ENCODE peak calls at places on chromosomes 7 and 10, in five cellular contexts. R is A549, O is neural progenitor cell, G is sigmoid colon, P is cardiac fibroblast. H is an unnamed sample.

GRCh38 chr7:122867471-122867980 is 18.7 kb downstream of the CADPS2 start:
- DNase-seq in R (no peak), O (no peak), G (no peak), P (no peak), H (no peak)

GRCh38 chr7:157276731-157277562 is 59.9 kb upstream of the DNAJB6 start:
- DNase-seq in R (no peak), O (no peak), G (peak), P (peak), H (no peak)

GRCh38 chr7:79968249-79968648 is 166.4 kb upstream of the GNAI1 start:
- DNase-seq in R (no peak), O (no peak), G (no peak), P (no peak), H (peak)

GRCh38 chr10:101902032-101902799 is 58.6 kb upstream of the KCNIP2 start:
- DNase-seq in R (no peak), O (peak), G (no peak), P (no peak), H (no peak)

GRCh38 chr10:110429301-110429700 is 68.4 kb upstream of the DUSP5 start:
- DNase-seq in R (no peak), O (no peak), G (peak), P (peak), H (no peak)

GRCh38 chr10:99906470-99906869 is 103.3 kb downstream of the DNMBP start:
- DNase-seq in R (peak), O (no peak), G (peak), P (peak), H (peak)

GRCh38 chr10:93471110-93471651 is 11.0 kb downstream of the MYOF start:
- DNase-seq in R (peak), O (no peak), G (peak), P (peak), H (peak)

GRCh38 chr7:74231232-74231590 is 21.4 kb downstream of the LAT2 start:
- DNase-seq in R (no peak), O (no peak), G (no peak), P (no peak), H (no peak)

GRCh38 chr7:117322741-117323584 is at the start of gene WNT2:
- DNase-seq in R (no peak), O (peak), G (no peak), P (peak), H (no peak)

GRCh38 chr7:485188-486081 is 34.2 kb downstream of the PDGFA start:
- DNase-seq in R (no peak), O (no peak), G (peak), P (no peak), H (no peak)

GRCh38 chr7:152902054-152902453 is 142.5 kb downstream of the ACTR3B start:
- DNase-seq in R (no peak), O (no peak), G (no peak), P (no peak), H (no peak)

GRCh38 chr7:100122067-100122466 is 2.6 kb downstream of the CNPY4 start:
- DNase-seq in R (no peak), O (no peak), G (no peak), P (no peak), H (no peak)

GRCh38 chr10:131216681-131217230 is 94.8 kb downstream of the TCERG1L start:
- DNase-seq in R (no peak), O (no peak), G (no peak), P (no peak), H (no peak)

GRCh38 chr10:131214521-131215244 is 96.8 kb downstream of the TCERG1L start:
- DNase-seq in R (no peak), O (no peak), G (no peak), P (no peak), H (no peak)

GRCh38 chr10:131213651-131214505 is 97.6 kb downstream of the TCERG1L start:
- DNase-seq in R (no peak), O (no peak), G (no peak), P (no peak), H (no peak)

GRCh38 chr10:131212763-131213325 is 98.7 kb downstream of the TCERG1L start:
- DNase-seq in R (no peak), O (no peak), G (no peak), P (no peak), H (no peak)

GRCh38 chr10:131215776-131216175 is 95.7 kb downstream of the TCERG1L start:
- DNase-seq in R (no peak), O (no peak), G (no peak), P (no peak), H (no peak)
- TF ChIP-seq CTCF in R (no peak), O (no peak), G (no peak), P (no peak), H (no peak)

GRCh38 chr10:84574101-84574500 is 245.7 kb downstream of the CCSER2 start:
- DNase-seq in R (no peak), O (no peak), G (no peak), P (no peak), H (no peak)
- TF ChIP-seq CTCF in R (no peak), O (peak), G (no peak), P (no peak), H (no peak)

DNA sequence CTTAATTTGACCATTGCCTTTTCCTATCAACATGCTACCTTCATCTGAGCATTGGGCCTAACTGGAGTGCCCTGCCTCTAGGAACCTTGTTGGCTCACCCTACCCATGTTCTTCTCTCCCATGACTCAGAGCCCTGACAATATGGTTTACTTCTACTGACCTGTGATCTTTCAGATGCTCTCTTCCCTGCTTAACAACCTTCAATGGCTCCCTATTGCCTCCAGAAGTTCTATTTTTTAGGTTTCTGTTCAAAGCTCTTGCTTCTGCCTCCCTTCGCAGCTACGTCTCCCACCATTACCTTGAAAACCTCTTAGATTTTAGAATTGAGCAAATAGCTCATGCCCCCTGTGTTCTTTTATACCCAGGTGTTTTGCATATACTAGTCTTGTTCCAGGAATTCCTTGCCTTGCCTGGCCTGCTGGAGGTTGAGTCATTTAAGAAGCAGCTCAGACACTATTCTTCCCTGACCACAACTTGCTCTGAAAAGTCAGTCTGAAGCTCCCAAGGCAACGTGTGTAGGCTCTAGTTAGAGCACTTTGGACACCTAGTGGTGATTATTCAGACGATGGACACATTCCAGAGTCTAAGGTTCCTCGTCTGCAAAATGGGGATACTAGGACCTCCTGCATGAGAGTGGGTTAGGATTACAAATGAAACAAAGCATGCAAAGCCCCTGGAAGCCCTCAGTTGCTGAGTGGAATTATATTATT is 64.4 kb upstream of the EMX2 start:
- DNase-seq in R (peak), O (peak), G (no peak), P (peak), H (peak)
- TF ChIP-seq CTCF in R (peak), O (peak), G (peak), P (no peak), H (no peak)

DNA sequence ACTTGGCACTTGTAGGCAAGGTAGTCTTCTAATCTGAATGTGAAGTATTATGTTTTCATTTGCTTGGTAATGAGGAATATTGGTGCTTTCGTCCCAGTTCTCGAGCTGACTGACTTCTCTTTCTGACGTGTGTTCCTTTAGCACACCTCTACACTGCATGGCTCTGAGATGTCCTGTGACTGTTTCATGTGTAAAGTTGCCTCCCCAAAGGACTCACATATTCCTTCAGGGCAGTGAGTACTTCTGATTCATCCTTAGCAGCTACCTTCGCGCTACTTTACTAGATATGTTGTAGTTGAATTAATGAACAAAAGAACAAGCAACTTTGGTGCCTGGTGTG is 113.7 kb downstream of the EGFR start:
- DNase-seq in R (no peak), O (no peak), G (no peak), P (no peak), H (no peak)
- TF ChIP-seq CTCF in R (no peak), O (no peak), G (no peak), P (no peak), H (no peak)

GRCh38 chr7:50727072-50727471 is 55.6 kb downstream of the GRB10 start:
- DNase-seq in R (no peak), O (no peak), G (no peak), P (peak), H (no peak)

GRCh38 chr7:50727711-50728110 is 55.0 kb downstream of the GRB10 start:
- DNase-seq in R (no peak), O (no peak), G (no peak), P (no peak), H (no peak)

GRCh38 chr7:50725774-50726173 is 56.9 kb downstream of the GRB10 start:
- DNase-seq in R (no peak), O (no peak), G (no peak), P (no peak), H (no peak)

GRCh38 chr7:50723888-50724287 is 58.8 kb downstream of the GRB10 start:
- DNase-seq in R (no peak), O (no peak), G (no peak), P (no peak), H (no peak)

GRCh38 chr7:50724526-50725520 is 57.9 kb downstream of the GRB10 start:
- DNase-seq in R (no peak), O (no peak), G (no peak), P (no peak), H (no peak)
- TF ChIP-seq CTCF in R (no peak), O (no peak), G (no peak), P (no peak), H (no peak)